ENCODE peak calls at places on chromosome 16, in six cellular contexts. B is SJSA1, I is psoas muscle, J is AG04450, Q is cardiac fibroblast, K is left lung. R is an unnamed sample.

GRCh38 chr16:89322381-89323119 is 105.0 kb downstream of the ZNF778 start:
- DNase-seq in B (no peak), I (peak), J (peak), Q (peak), K (peak), R (peak)

GRCh38 chr16:25014500-25015147 is 545 bp downstream of the ARHGAP17 start:
- DNase-seq in B (peak), I (peak), J (no peak), Q (peak), K (peak), R (peak)

GRCh38 chr16:66091462-66091861 is 275.0 kb upstream of the CDH5 start:
- DNase-seq in B (no peak), I (no peak), J (no peak), Q (no peak), K (no peak), R (peak)

GRCh38 chr16:72517154-72517553 is 345.2 kb upstream of the PMFBP1 start:
- DNase-seq in B (no peak), I (no peak), J (no peak), Q (no peak), K (no peak), R (no peak)

GRCh38 chr16:27421961-27422740 is 20.2 kb downstream of the IL21R start:
- DNase-seq in B (no peak), I (no peak), J (no peak), Q (no peak), K (no peak), R (no peak)

GRCh38 chr16:88941051-88941932 is 35.7 kb downstream of the CBFA2T3 start:
- DNase-seq in B (no peak), I (no peak), J (no peak), Q (no peak), K (no peak), R (no peak)

GRCh38 chr16:88200896-88201185 is 181.9 kb upstream of the ZNF469 start:
- DNase-seq in B (peak), I (no peak), J (no peak), Q (no peak), K (no peak), R (no peak)

GRCh38 chr16:10878644-10879498 is 1.9 kb downstream of the CIITA start:
- DNase-seq in B (no peak), I (peak), J (no peak), Q (peak), K (peak), R (peak)

GRCh38 chr16:20726661-20727060 is 15.0 kb downstream of the THUMPD1 start:
- DNase-seq in B (no peak), I (no peak), J (no peak), Q (no peak), K (no peak), R (no peak)

GRCh38 chr16:12901597-12902436 is at the start of gene SHISA9:
- DNase-seq in B (no peak), I (no peak), J (no peak), Q (no peak), K (no peak), R (no peak)

GRCh38 chr16:57023541-57024249 is 34.3 kb downstream of the NLRC5 start:
- DNase-seq in B (no peak), I (no peak), J (no peak), Q (no peak), K (no peak), R (no peak)

GRCh38 chr16:13926507-13926906 is 6.6 kb downstream of the ERCC4 start:
- DNase-seq in B (no peak), I (no peak), J (no peak), Q (no peak), K (no peak), R (no peak)

GRCh38 chr16:47848481-47849109 is 307.2 kb downstream of the ABCC12 start:
- DNase-seq in B (no peak), I (no peak), J (peak), Q (peak), K (no peak), R (peak)

GRCh38 chr16:8893426-8893825 is 11.3 kb downstream of the LITAFD start:
- DNase-seq in B (no peak), I (no peak), J (no peak), Q (no peak), K (no peak), R (no peak)

GRCh38 chr16:20329392-20330138 is 2.3 kb upstream of the GP2 start:
- DNase-seq in B (no peak), I (no peak), J (no peak), Q (no peak), K (no peak), R (no peak)

GRCh38 chr16:24253192-24253591 is 2.9 kb upstream of the CACNG3 start:
- DNase-seq in B (no peak), I (no peak), J (no peak), Q (peak), K (no peak), R (peak)

GRCh38 chr16:52896478-52897164 is 156.1 kb downstream of the CHD9NB start:
- DNase-seq in B (no peak), I (no peak), J (no peak), Q (no peak), K (no peak), R (no peak)

GRCh38 chr16:85206472-85207356 is 94.4 kb upstream of the CIBAR2 start:
- DNase-seq in B (peak), I (peak), J (no peak), Q (no peak), K (peak), R (peak)

GRCh38 chr16:19595043-19595767 is 39.7 kb downstream of the VPS35L start:
- DNase-seq in B (peak), I (no peak), J (peak), Q (peak), K (peak), R (peak)

GRCh38 chr16:84841787-84842300 is 22.1 kb downstream of the CRISPLD2 start:
- DNase-seq in B (no peak), I (peak), J (no peak), Q (no peak), K (peak), R (no peak)

GRCh38 chr16:47970291-47970931 is 185.4 kb downstream of the ABCC12 start:
- DNase-seq in B (no peak), I (no peak), J (peak), Q (peak), K (no peak), R (peak)

GRCh38 chr16:57159447-57159846 is 26.4 kb downstream of the PSME3IP1 start:
- DNase-seq in B (no peak), I (no peak), J (no peak), Q (no peak), K (no peak), R (no peak)

GRCh38 chr16:53664724-53665345 is 38.8 kb downstream of the RPGRIP1L start:
- DNase-seq in B (peak), I (no peak), J (peak), Q (peak), K (no peak), R (peak)

GRCh38 chr16:57532251-57532625 is 4.1 kb downstream of the CCDC102A start:
- DNase-seq in B (no peak), I (no peak), J (no peak), Q (no peak), K (peak), R (no peak)

GRCh38 chr16:80369559-80369958 is 171.2 kb upstream of the DYNLRB2 start:
- DNase-seq in B (peak), I (no peak), J (peak), Q (peak), K (no peak), R (peak)

GRCh38 chr16:23120562-23120961 is 28.7 kb downstream of the USP31 start:
- DNase-seq in B (no peak), I (no peak), J (no peak), Q (no peak), K (no peak), R (no peak)

GRCh38 chr16:11097782-11098167 is 153.4 kb downstream of the CLEC16A start:
- DNase-seq in B (no peak), I (no peak), J (no peak), Q (no peak), K (no peak), R (no peak)

GRCh38 chr16:87076950-87077749 is 240.0 kb downstream of the C16orf95 start:
- DNase-seq in B (peak), I (no peak), J (peak), Q (peak), K (peak), R (peak)

GRCh38 chr16:86608301-86608747 is 30.0 kb downstream of the FOXL1 start:
- DNase-seq in B (peak), I (no peak), J (no peak), Q (peak), K (no peak), R (no peak)

GRCh38 chr16:17299790-17300189 is 171.0 kb downstream of the XYLT1 start:
- DNase-seq in B (no peak), I (no peak), J (no peak), Q (no peak), K (no peak), R (no peak)

GRCh38 chr16:19710991-19711545 is 7.0 kb downstream of the KNOP1 start:
- DNase-seq in B (no peak), I (no peak), J (no peak), Q (no peak), K (no peak), R (no peak)

GRCh38 chr16:82755570-82756282 is 129.0 kb downstream of the CDH13 start:
- DNase-seq in B (no peak), I (no peak), J (no peak), Q (peak), K (no peak), R (no peak)

GRCh38 chr16:14172200-14172805 is 101.2 kb downstream of the MRTFB start:
- DNase-seq in B (no peak), I (no peak), J (peak), Q (peak), K (no peak), R (peak)

GRCh38 chr16:57256601-57257395 is 11.7 kb downstream of the ARL2BP start:
- DNase-seq in B (no peak), I (no peak), J (no peak), Q (no peak), K (no peak), R (no peak)

GRCh38 chr16:17836868-17837602 is 366.3 kb upstream of the XYLT1 start:
- DNase-seq in B (peak), I (no peak), J (peak), Q (peak), K (no peak), R (peak)

GRCh38 chr16:22328081-22328725 is 31.0 kb downstream of the POLR3E start:
- DNase-seq in B (no peak), I (no peak), J (no peak), Q (no peak), K (no peak), R (no peak)

DNA sequence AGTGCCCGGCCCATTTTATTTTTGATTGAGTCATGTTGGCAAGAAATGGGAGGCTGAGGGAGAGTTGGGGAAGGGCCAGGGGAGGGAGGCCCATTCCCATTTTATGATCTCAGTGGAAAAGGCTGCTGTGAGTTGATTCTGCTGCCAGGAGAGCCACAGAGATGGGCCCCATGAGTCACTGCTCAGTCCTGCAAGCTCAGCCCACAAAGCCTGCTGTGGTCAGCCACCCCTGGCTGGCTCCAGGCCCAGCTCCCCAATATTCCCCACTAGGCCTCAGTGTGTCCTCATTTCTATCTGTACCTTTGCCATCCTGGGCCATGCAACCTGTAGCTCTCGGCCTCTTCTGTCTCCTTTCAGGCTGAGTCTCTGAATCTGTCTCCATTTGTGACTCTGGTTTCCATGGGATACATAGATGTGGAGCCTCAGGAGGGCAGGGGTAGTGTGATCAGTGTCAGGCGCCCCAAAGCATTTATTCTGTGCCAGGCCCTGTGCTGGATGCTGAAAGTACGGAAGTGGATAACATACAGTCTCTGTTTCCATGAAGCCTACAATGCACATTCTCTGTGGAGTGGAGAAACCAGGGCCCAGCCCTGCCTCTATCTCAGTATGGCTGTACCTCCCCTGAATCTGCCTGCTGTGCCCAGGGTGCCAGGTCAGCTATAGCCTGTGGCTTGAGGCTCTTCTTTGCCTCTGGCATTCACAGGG is 1.9 kb upstream of the PLEKHG4 start:
- DNase-seq in B (peak), I (peak), J (peak), Q (peak), K (peak), R (peak)
- H3K4me3 ChIP-seq in B (no peak), I (no peak), J (peak), Q (no peak), K (peak), R (peak)

GRCh38 chr16:46828943-46829342 is 2.0 kb downstream of the C16orf87 start:
- DNase-seq in B (no peak), I (no peak), J (no peak), Q (no peak), K (no peak), R (no peak)
- H3K4me3 ChIP-seq in B (no peak), I (no peak), J (peak), Q (no peak), K (no peak), R (peak)

DNA sequence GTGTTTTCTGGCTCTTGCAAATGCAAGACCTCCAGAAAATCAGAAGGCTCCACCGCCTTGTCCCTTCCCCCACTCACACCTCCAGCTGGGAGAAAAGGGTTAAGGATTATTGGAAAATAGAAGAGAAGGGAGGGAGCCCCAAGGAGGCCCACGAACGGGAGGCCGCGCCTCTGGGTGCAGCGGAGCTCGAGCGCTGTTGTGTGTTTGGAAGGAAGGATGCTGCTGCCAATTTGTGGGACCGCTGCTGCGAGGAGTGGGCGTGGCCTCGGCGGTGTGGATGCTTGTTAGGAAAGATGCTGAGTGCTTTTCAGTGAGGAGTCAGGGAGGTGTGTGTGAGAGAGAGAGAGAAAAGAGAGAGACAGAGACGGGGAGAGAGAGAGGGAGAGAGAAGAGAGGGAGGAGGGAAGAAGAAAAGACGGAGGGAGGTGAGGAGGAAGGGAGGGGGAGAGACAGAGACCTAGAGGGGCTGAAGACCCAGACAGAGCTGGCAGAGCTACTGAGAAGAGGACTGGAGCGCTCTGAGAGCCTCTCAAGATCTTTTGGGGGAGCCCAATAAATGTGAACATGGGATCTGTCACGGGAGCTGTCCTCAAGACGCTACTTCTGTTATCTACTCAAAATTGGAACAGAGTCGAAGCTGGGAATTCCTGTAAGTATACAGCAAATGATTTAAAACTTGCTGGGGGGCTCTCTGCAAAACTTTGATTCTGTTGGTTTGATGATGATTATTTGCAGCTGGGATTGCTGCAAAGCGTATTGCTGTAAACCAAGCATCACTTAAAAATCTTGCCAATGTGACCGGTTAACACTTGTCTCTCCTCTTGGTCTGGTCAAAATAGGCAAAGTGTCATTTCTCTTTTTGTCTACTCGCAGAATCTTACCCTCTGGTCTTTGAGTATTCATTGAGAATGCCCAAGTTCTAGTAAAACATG is at the start of gene CNTNAP4:
- DNase-seq in B (no peak), I (peak), J (no peak), Q (no peak), K (no peak), R (no peak)
- H3K4me3 ChIP-seq in B (no peak), I (no peak), J (no peak), Q (no peak), K (no peak), R (no peak)

GRCh38 chr16:3879258-3879886 is 1.1 kb downstream of the CREBBP start:
- DNase-seq in B (no peak), I (peak), J (no peak), Q (peak), K (peak), R (no peak)

GRCh38 chr16:3880623-3881498 is at the start of gene CREBBP:
- DNase-seq in B (peak), I (peak), J (peak), Q (peak), K (peak), R (peak)

GRCh38 chr16:3879887-3880564 is 487 bp downstream of the CREBBP start:
- DNase-seq in B (peak), I (peak), J (no peak), Q (peak), K (peak), R (peak)

GRCh38 chr16:3882531-3882930 is 2.0 kb upstream of the CREBBP start:
- DNase-seq in B (no peak), I (no peak), J (no peak), Q (no peak), K (no peak), R (no peak)

GRCh38 chr16:3881499-3881995 is 1.0 kb upstream of the CREBBP start:
- DNase-seq in B (no peak), I (no peak), J (no peak), Q (no peak), K (no peak), R (no peak)
- H3K4me3 ChIP-seq in B (peak), I (peak), J (peak), Q (peak), K (peak), R (peak)